ENCODE peak calls at places on chromosomes 6 and 20, in eight cellular contexts. U, T, L, X, C, B, K and F are unnamed samples.

GRCh38 chr20:59269396-59270025 is 30.9 kb upstream of the EDN3 start:
- DNase-seq in L (no peak), T (no peak), U (no peak), C (no peak), K (no peak), B (no peak), X (no peak), F (no peak)

GRCh38 chr6:108959972-108960582 is 111.9 kb downstream of the ARMC2 start:
- DNase-seq in C (no peak), U (peak), B (no peak), T (no peak), L (no peak), K (no peak), X (no peak), F (no peak)

GRCh38 chr20:32350421-32350820 is 7.7 kb upstream of the ASXL1 start:
- DNase-seq in B (no peak), L (no peak), U (no peak), K (no peak), T (no peak), X (no peak), C (no peak), F (no peak)

GRCh38 chr6:98672681-98673475 is 161.5 kb upstream of the POU3F2 start:
- DNase-seq in C (no peak), U (no peak), K (no peak), B (no peak), T (no peak), L (no peak), X (no peak), F (no peak)

GRCh38 chr20:6700563-6701328 is 66.7 kb upstream of the BMP2 start:
- DNase-seq in X (peak), T (peak), L (peak), C (peak), B (no peak), U (no peak), K (no peak), F (no peak)

GRCh38 chr20:49552007-49552406 is 15.9 kb downstream of the PTGIS start:
- DNase-seq in T (no peak), U (no peak), B (no peak), K (no peak), C (no peak), L (no peak), X (no peak), F (no peak)

GRCh38 chr6:51384736-51385135 is 566.1 kb downstream of the TFAP2B start:
- DNase-seq in K (no peak), T (no peak), C (no peak), U (no peak), X (no peak), B (no peak), L (no peak), F (no peak)

GRCh38 chr20:61525781-61526431 is 273.8 kb downstream of the CDH4 start:
- DNase-seq in U (no peak), C (no peak), L (no peak), B (no peak), T (no peak), K (no peak), X (no peak), F (no peak)

GRCh38 chr20:18087054-18087453 is 29.3 kb upstream of the OVOL2 start:
- DNase-seq in U (no peak), B (no peak), C (no peak), K (no peak), X (no peak), T (no peak), L (no peak), F (no peak)

GRCh38 chr6:74170118-74170517 is 474.1 kb downstream of the CD109 start:
- DNase-seq in B (peak), K (no peak), C (no peak), X (no peak), L (no peak), U (no peak), T (no peak), F (peak)

GRCh38 chr6:9522101-9522500 is 892.8 kb downstream of the TFAP2A start:
- DNase-seq in K (no peak), B (no peak), U (no peak), C (no peak), L (no peak), X (no peak), T (no peak), F (no peak)

GRCh38 chr6:15907914-15908518 is 220.9 kb upstream of the MYLIP start:
- DNase-seq in T (no peak), X (no peak), K (no peak), L (no peak), C (no peak), U (no peak), B (no peak), F (peak)

GRCh38 chr6:46113370-46113769 is 16.4 kb upstream of the ENPP4 start:
- DNase-seq in T (no peak), L (no peak), U (no peak), X (no peak), C (no peak), K (no peak), B (no peak), F (peak)

GRCh38 chr6:139539852-139540251 is 165.4 kb upstream of the CITED2 start:
- DNase-seq in T (peak), C (peak), K (peak), L (peak), X (peak), U (peak), B (peak), F (peak)

GRCh38 chr20:49594143-49594928 is 26.4 kb upstream of the PTGIS start:
- DNase-seq in T (no peak), B (peak), C (no peak), K (no peak), X (peak), L (peak), U (peak), F (no peak)

GRCh38 chr6:120764312-120764711 is 570.0 kb downstream of the TBC1D32 start:
- DNase-seq in K (no peak), C (no peak), T (no peak), B (no peak), L (no peak), X (no peak), U (no peak), F (peak)

GRCh38 chr6:142953373-142954273 is 8.6 kb upstream of the HIVEP2 start:
- DNase-seq in K (no peak), X (no peak), B (no peak), L (no peak), T (no peak), C (no peak), U (no peak), F (no peak)

GRCh38 chr6:73585566-73586415 is 65.0 kb upstream of the EEF1A1 start:
- DNase-seq in X (no peak), L (peak), B (peak), U (no peak), T (no peak), K (peak), C (peak), F (peak)

GRCh38 chr20:19932170-19932667 is 84.9 kb upstream of the NAA20 start:
- DNase-seq in U (no peak), B (peak), T (no peak), L (peak), K (no peak), X (no peak), C (peak), F (no peak)

GRCh38 chr6:133551847-133552331 is 310.7 kb downstream of the EYA4 start:
- DNase-seq in B (peak), C (no peak), L (peak), U (peak), K (no peak), T (peak), X (peak), F (peak)

GRCh38 chr6:71298459-71298858 is 9.8 kb downstream of the OGFRL1 start:
- DNase-seq in L (no peak), X (no peak), T (no peak), U (no peak), C (no peak), B (no peak), K (no peak), F (no peak)

GRCh38 chr20:37627060-37627766 is 66.6 kb upstream of the CTNNBL1 start:
- DNase-seq in U (peak), T (no peak), X (peak), C (peak), K (peak), L (peak), B (no peak), F (peak)

GRCh38 chr20:33305591-33306057 is 22.6 kb downstream of the BPIFB1 start:
- DNase-seq in X (no peak), K (peak), U (no peak), T (no peak), C (no peak), L (no peak), B (no peak), F (peak)

GRCh38 chr6:17505767-17506280 is 94.3 kb upstream of the FAM8A1 start:
- DNase-seq in T (no peak), L (no peak), C (no peak), K (no peak), X (no peak), U (no peak), B (no peak), F (no peak)

GRCh38 chr6:112113371-112113770 is 26.0 kb downstream of the FAM229B start:
- DNase-seq in X (no peak), C (no peak), B (no peak), U (no peak), T (no peak), L (no peak), K (no peak), F (no peak)

GRCh38 chr6:170459451-170459850 is 93.7 kb downstream of the PSMB1 start:
- DNase-seq in X (no peak), U (no peak), L (peak), C (no peak), K (no peak), B (no peak), T (peak), F (no peak)

GRCh38 chr20:4513720-4514119 is 208.0 kb upstream of the PRND start:
- DNase-seq in K (peak), B (no peak), L (no peak), T (no peak), X (no peak), C (no peak), U (no peak), F (peak)

GRCh38 chr20:11376998-11377397 is 540.7 kb upstream of the BTBD3 start:
- DNase-seq in K (no peak), X (no peak), L (no peak), C (no peak), B (no peak), T (no peak), U (no peak), F (no peak)

GRCh38 chr20:11378252-11378651 is 539.4 kb upstream of the BTBD3 start:
- DNase-seq in L (no peak), K (no peak), T (no peak), X (no peak), U (no peak), C (no peak), B (no peak), F (no peak)

GRCh38 chr20:11379257-11380011 is 538.3 kb upstream of the BTBD3 start:
- DNase-seq in C (no peak), U (no peak), T (no peak), X (no peak), B (no peak), K (no peak), L (peak), F (no peak)

GRCh38 chr20:11377761-11378160 is 539.9 kb upstream of the BTBD3 start:
- DNase-seq in C (no peak), X (no peak), B (no peak), T (no peak), U (no peak), L (no peak), K (no peak), F (no peak)

GRCh38 chr20:11380283-11380682 is 537.4 kb upstream of the BTBD3 start:
- DNase-seq in B (no peak), K (no peak), C (no peak), X (no peak), T (no peak), L (no peak), U (no peak), F (no peak)
- H3K27ac ChIP-seq in B (no peak), K (no peak), C (no peak), X (no peak), T (no peak), L (no peak), U (no peak), F (no peak)

GRCh38 chr6:167119680-167120556 is 3.0 kb upstream of the CCR6 start:
- DNase-seq in C (no peak), L (no peak), B (no peak), X (no peak), K (no peak), T (no peak), U (no peak), F (no peak)
- TF ChIP-seq CTCF in C (no peak), L (no peak), B (no peak), X (no peak), K (no peak), T (no peak), U (no peak), F (no peak)

GRCh38 chr6:159099311-159099710 is 54.5 kb upstream of the TAGAP start:
- DNase-seq in K (no peak), B (no peak), C (no peak), X (no peak), U (no peak), T (no peak), L (no peak), F (no peak)
- H3K27ac ChIP-seq in K (no peak), B (no peak), C (no peak), X (no peak), U (no peak), T (peak), L (no peak), F (no peak)

GRCh38 chr6:21828689-21829088 is 235.1 kb downstream of the SOX4 start:
- DNase-seq in K (no peak), T (no peak), U (no peak), L (no peak), C (no peak), X (no peak), B (no peak), F (no peak)
- TF ChIP-seq CTCF in K (no peak), T (no peak), U (no peak), L (no peak), C (no peak), X (no peak), B (no peak), F (no peak)

GRCh38 chr6:14585689-14586088 is 468.1 kb downstream of the CD83 start:
- DNase-seq in C (no peak), B (no peak), X (no peak), U (no peak), T (no peak), K (no peak), L (no peak), F (no peak)

GRCh38 chr6:14578994-14579393 is 461.4 kb downstream of the CD83 start:
- DNase-seq in K (no peak), C (no peak), X (no peak), B (no peak), U (no peak), T (no peak), L (no peak), F (no peak)

GRCh38 chr6:14584450-14584849 is 466.9 kb downstream of the CD83 start:
- DNase-seq in B (no peak), C (no peak), L (no peak), T (no peak), K (no peak), X (no peak), U (no peak), F (no peak)

DNA sequence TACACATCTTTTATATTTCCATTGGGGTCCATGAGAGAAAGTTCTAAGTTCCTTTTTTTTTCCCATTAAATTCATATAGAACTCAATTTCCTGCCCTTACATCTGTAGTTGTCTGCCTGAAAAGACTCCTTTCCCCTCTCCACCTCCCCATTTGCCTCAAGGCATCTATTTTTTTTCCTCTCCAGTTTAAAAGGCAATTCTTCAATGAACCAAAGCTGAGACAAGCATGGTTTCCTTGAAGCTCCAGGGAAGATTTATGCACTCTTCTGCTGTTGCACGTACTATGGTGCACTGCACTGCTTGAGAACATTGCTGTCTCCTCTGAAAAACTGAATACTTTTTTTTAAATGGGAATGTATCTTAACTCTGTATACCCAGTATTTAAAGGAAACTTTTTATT is 465.2 kb downstream of the CD83 start:
- DNase-seq in U (no peak), B (no peak), T (no peak), C (no peak), K (no peak), X (no peak), L (no peak), F (no peak)
- H3K27ac ChIP-seq in U (no peak), B (no peak), T (no peak), C (no peak), K (no peak), X (no peak), L (no peak), F (no peak)

GRCh38 chr6:119626884-119627619 is 277.5 kb upstream of the MAN1A1 start:
- DNase-seq in B (no peak), C (no peak), T (no peak), X (no peak), U (no peak), K (no peak), L (no peak), F (no peak)

GRCh38 chr6:119633461-119633860 is 283.9 kb upstream of the MAN1A1 start:
- DNase-seq in K (no peak), L (no peak), U (no peak), X (no peak), C (no peak), T (no peak), B (no peak), F (no peak)

GRCh38 chr6:119630561-119631192 is 281.1 kb upstream of the MAN1A1 start:
- DNase-seq in B (no peak), L (no peak), K (no peak), X (no peak), U (no peak), C (no peak), T (no peak), F (no peak)

GRCh38 chr6:119627908-119628669 is 278.5 kb upstream of the MAN1A1 start:
- DNase-seq in X (no peak), B (no peak), T (no peak), C (peak), U (no peak), K (no peak), L (no peak), F (peak)

DNA sequence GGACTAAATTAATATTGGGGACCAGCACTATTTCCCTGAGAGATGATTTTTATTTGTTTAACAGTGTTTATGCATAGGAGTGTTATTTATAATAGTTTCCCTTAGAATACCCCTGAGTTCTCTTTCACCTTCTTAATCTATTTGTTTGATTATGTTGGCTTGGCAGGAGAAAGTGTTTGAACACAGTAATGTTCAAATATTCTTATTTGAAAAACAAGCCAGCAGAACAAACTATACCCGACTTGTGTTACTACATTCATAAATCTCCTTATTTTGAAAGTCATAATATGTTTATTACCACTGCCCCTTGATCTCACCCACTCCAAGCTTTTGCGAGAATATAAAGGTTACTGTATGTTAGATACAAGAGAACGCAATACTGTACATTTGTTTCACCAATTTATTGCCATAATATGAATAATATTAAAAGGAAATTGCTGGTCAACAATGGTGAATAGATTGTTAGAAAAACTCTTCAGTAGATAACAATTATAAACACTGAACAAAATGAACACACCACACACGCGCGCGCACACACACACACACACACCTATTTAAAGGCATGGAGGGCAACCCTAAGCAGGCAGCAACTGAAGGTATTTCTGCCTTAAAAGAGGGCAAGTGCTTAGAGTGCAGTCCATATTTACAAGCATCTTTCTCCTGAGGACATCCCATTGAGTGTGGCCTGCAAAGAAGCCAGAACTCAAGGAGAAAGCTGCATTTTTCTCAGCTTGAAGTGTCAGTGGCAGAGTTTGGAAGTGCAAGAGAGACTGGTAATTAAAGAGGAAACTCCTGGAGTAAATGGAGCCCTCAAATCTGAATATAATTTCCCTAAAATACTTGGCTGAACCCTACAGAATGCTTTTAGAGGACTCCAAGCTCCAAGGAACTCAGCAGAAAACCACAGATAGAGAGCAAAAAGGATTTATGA is 279.4 kb upstream of the MAN1A1 start:
- DNase-seq in B (no peak), K (no peak), C (no peak), X (no peak), U (no peak), T (no peak), L (no peak), F (no peak)
- TF ChIP-seq CTCF in B (no peak), K (no peak), C (no peak), X (no peak), U (no peak), T (no peak), L (no peak), F (no peak)

DNA sequence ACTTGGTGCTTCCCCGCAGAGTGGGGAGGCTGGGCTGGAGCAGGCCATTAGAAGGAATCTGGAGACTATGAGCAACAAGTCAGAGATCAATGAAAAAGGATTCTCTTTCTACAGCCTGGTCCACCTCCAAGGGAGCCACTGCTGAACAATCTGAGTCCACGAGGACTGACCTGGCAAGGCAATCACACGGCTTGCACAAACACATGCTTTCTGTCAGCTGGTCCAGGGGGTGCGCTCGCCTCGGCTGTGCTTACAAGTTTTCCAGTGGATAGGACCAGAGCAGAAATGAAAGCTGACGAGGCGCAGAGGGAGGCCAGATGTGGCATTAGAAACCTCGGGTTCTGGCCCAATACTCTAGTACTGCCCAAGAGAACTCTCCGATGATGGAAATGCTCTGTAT is 18.1 kb downstream of the KCNK5 start:
- DNase-seq in U (no peak), C (no peak), K (no peak), T (no peak), X (no peak), B (no peak), L (no peak), F (no peak)
- H3K27ac ChIP-seq in U (no peak), C (no peak), K (no peak), T (no peak), X (no peak), B (no peak), L (no peak), F (no peak)

DNA sequence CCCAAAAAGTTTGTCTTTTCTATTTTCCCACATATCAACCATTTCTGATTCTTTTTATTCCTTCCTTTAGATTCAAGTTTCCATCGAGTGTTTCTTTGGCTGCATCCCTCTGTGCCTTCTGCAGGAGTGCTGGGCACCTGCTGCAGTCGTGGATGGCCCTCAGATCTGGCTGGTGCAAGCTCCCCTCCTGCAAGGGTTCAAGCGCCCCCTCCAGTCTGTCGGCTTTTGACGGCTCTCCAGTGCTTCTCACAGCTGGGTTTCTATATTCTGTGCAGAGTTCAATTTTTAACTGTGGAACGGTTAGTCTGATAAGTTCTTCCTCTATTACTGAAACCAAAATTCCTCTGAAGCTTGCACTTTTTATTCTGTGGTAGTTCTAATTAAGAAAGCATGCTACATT is 132.1 kb downstream of the HUS1B start:
- DNase-seq in U (no peak), B (no peak), T (no peak), K (no peak), L (no peak), X (no peak), C (no peak), F (no peak)
- TF ChIP-seq CTCF in U (no peak), B (no peak), T (no peak), K (no peak), L (no peak), X (no peak), C (no peak), F (no peak)